ENCODE peak calls at places on chromosomes 2 and 18, in nine cellular contexts. F, Q, X, N, B, E, V, D and C are unnamed samples.
A peak's percentile ranks its signal among the peaks of the same experiment; 100 is the strongest.

GRCh38 chr2:11373096-11373495 is 28.7 kb upstream of the ROCK2 start:
- DNase-seq in X (no peak), B (no peak), E (no peak), N (no peak), V (no peak), Q (no peak), F (no peak), D (no peak), C (no peak)

GRCh38 chr2:9791711-9792110 is 51.6 kb upstream of the TAF1B start:
- DNase-seq in Q (no peak), V (no peak), B (no peak), D (no peak), N (no peak), E (no peak), X (no peak), F (no peak), C (no peak)

GRCh38 chr18:9971313-9971920 is 57.6 kb downstream of the VAPA start:
- DNase-seq in V (peak; percentile 48), F (peak; percentile 52), E (peak; percentile 30), D (peak; percentile 26), X (peak; percentile 72), N (peak; percentile 43), Q (peak; percentile 66), B (peak; percentile 83), C (peak; percentile 76)

GRCh38 chr2:65796259-65796658 is 363.9 kb upstream of the SPRED2 start:
- DNase-seq in E (no peak), D (no peak), X (no peak), B (no peak), Q (no peak), F (no peak), N (no peak), V (no peak), C (no peak)

GRCh38 chr2:11559066-11559785 is 25.4 kb downstream of the GREB1 start:
- DNase-seq in D (no peak), F (no peak), X (no peak), Q (no peak), V (no peak), E (no peak), N (no peak), B (no peak), C (no peak)

GRCh38 chr2:221655279-221655678 is 83.2 kb upstream of the EPHA4 start:
- DNase-seq in Q (no peak), N (no peak), X (no peak), E (no peak), F (no peak), D (no peak), V (no peak), B (no peak), C (no peak)

GRCh38 chr18:62999392-62999791 is 284.1 kb downstream of the PHLPP1 start:
- DNase-seq in X (no peak), Q (no peak), E (no peak), N (no peak), B (no peak), V (no peak), D (no peak), F (no peak), C (no peak)

GRCh38 chr2:227864161-227864756 is 7.2 kb upstream of the DAW1 start:
- DNase-seq in B (no peak), V (no peak), N (no peak), X (no peak), D (no peak), Q (no peak), E (no peak), F (no peak), C (no peak)

GRCh38 chr2:20282916-20283592 is 58.1 kb upstream of the SDC1 start:
- DNase-seq in X (peak; percentile 44), Q (no peak), D (no peak), N (peak; percentile 19), F (no peak), B (no peak), V (no peak), E (no peak), C (no peak)

GRCh38 chr18:31302991-31303390 is 15.0 kb upstream of the DSG1 start:
- DNase-seq in X (no peak), F (no peak), D (no peak), B (no peak), E (no peak), V (no peak), N (no peak), Q (no peak), C (no peak)

GRCh38 chr2:240569523-240569997 is 1.3 kb downstream of the RNPEPL1 start:
- DNase-seq in X (no peak), B (no peak), N (no peak), F (no peak), V (no peak), Q (no peak), E (no peak), D (no peak), C (peak; percentile 44)

GRCh38 chr2:45808294-45808693 is 156.8 kb downstream of the PRKCE start:
- DNase-seq in Q (no peak), X (no peak), B (no peak), E (no peak), N (no peak), V (no peak), D (no peak), F (no peak), C (no peak)

GRCh38 chr2:42098571-42099430 is 51.0 kb downstream of the PKDCC start:
- DNase-seq in Q (peak; percentile 30), F (peak; percentile 32), X (no peak), B (no peak), N (no peak), E (no peak), V (no peak), D (no peak), C (no peak)

GRCh38 chr2:239227111-239227581 is 173.7 kb downstream of the HDAC4 start:
- DNase-seq in F (no peak), X (no peak), B (no peak), E (no peak), V (no peak), N (no peak), D (no peak), Q (no peak), C (no peak)

GRCh38 chr2:164178835-164179470 is 442.3 kb downstream of the GRB14 start:
- DNase-seq in D (no peak), N (no peak), Q (no peak), F (no peak), B (no peak), X (no peak), V (no peak), E (no peak), C (no peak)

GRCh38 chr18:63410792-63411191 is 11.5 kb downstream of the VPS4B start:
- DNase-seq in V (no peak), Q (no peak), D (no peak), E (no peak), F (no peak), N (no peak), X (no peak), B (no peak), C (no peak)

GRCh38 chr18:33612632-33613031 is 34.6 kb downstream of the ASXL3 start:
- DNase-seq in F (no peak), V (no peak), Q (no peak), N (no peak), D (no peak), E (no peak), X (no peak), B (no peak), C (no peak)

GRCh38 chr2:118844261-118845004 is 3.0 kb downstream of the EN1 start:
- DNase-seq in F (no peak), B (no peak), V (no peak), D (no peak), N (no peak), E (no peak), Q (no peak), X (no peak), C (no peak)

GRCh38 chr18:51044928-51045587 is 15.0 kb downstream of the SMAD4 start:
- DNase-seq in F (no peak), B (no peak), Q (no peak), V (no peak), D (no peak), N (no peak), X (no peak), E (no peak), C (no peak)

GRCh38 chr2:226475650-226476049 is 324.0 kb downstream of the IRS1 start:
- DNase-seq in D (peak; percentile 37), B (no peak), Q (no peak), F (no peak), V (no peak), X (no peak), N (no peak), E (no peak), C (no peak)

GRCh38 chr2:131659168-131659572 is 131.5 kb downstream of the CCDC74A start:
- DNase-seq in B (no peak), X (no peak), D (no peak), F (no peak), N (no peak), Q (no peak), E (no peak), V (no peak), C (no peak)

GRCh38 chr2:221779614-221780067 is 207.5 kb upstream of the EPHA4 start:
- DNase-seq in X (no peak), E (no peak), Q (no peak), B (no peak), N (no peak), F (no peak), D (no peak), V (no peak), C (no peak)

GRCh38 chr2:21052044-21052443 is 8.2 kb upstream of the APOB start:
- DNase-seq in E (no peak), F (no peak), V (no peak), N (no peak), D (no peak), X (no peak), B (no peak), Q (no peak), C (no peak)

GRCh38 chr2:217691920-217692666 is 310.7 kb downstream of the TNS1 start:
- DNase-seq in V (no peak), D (no peak), N (no peak), E (no peak), B (no peak), F (no peak), Q (no peak), X (no peak), C (no peak)

GRCh38 chr2:241774419-241775222 is 2.0 kb upstream of the GAL3ST2 start:
- DNase-seq in E (no peak), F (peak; percentile 11), Q (no peak), N (no peak), B (no peak), V (no peak), D (peak; percentile 17), X (peak; percentile 37), C (peak; percentile 3)

GRCh38 chr18:9348079-9348671 is 13.6 kb downstream of the TWSG1 start:
- DNase-seq in V (no peak), Q (no peak), E (no peak), X (no peak), F (no peak), D (no peak), B (peak; percentile 24), N (no peak), C (no peak)

GRCh38 chr2:233912799-233913423 is 4.3 kb upstream of the TRPM8 start:
- DNase-seq in V (no peak), B (peak; percentile 17), D (no peak), F (no peak), Q (peak; percentile 10), X (no peak), E (no peak), N (no peak), C (peak; percentile 65)

GRCh38 chr2:201840726-201841125 is 34.4 kb downstream of the CDK15 start:
- DNase-seq in F (no peak), V (no peak), D (no peak), B (no peak), E (no peak), Q (no peak), X (no peak), N (no peak), C (no peak)

GRCh38 chr2:10493075-10493635 is 45.0 kb upstream of the ODC1 start:
- DNase-seq in E (no peak), D (no peak), V (no peak), Q (no peak), X (no peak), N (no peak), F (no peak), B (no peak), C (no peak)

GRCh38 chr2:217955881-217956493 is 46.8 kb downstream of the TNS1 start:
- DNase-seq in Q (no peak), F (no peak), B (no peak), E (no peak), V (no peak), X (no peak), D (no peak), N (no peak), C (no peak)

GRCh38 chr2:67727623-67728022 is 330.5 kb downstream of the ETAA1 start:
- DNase-seq in E (no peak), N (no peak), B (no peak), F (no peak), D (no peak), Q (no peak), V (no peak), X (no peak), C (no peak)